ENCODE peak calls at places on chromosomes 5 and 9, in nine cellular contexts. K is SJCRH30; S is Calu3; I is activated naive CD4-positive, alpha-beta T cell treated with anti-CD3 and anti-CD28 coated beads for 36 hours; Z is pancreas; F is NAMALWA; X is iris pigment epithelial cell; U is hypothalamus; P is EH. W is an unnamed sample.

GRCh38 chr5:60943624-60944023 is 1.2 kb downstream of the ERCC8 start:
- DNase-seq in K (no peak), Z (no peak), I (no peak), S (no peak), U (no peak), P (no peak), X (peak), F (no peak), W (no peak)

GRCh38 chr9:83707518-83707767 is 315 bp downstream of the UBQLN1 start:
- DNase-seq in I (no peak), F (no peak), P (peak), S (peak), Z (no peak), X (peak), U (no peak), K (no peak), W (no peak)

GRCh38 chr9:75803130-75803529 is 87.3 kb upstream of the PCSK5 start:
- DNase-seq in S (no peak), I (no peak), P (peak), Z (no peak), K (peak), U (no peak), X (peak), F (no peak), W (no peak)

GRCh38 chr5:173673295-173674170 is 57.1 kb upstream of the BOD1 start:
- DNase-seq in I (no peak), S (no peak), P (no peak), U (no peak), Z (no peak), F (no peak), X (no peak), K (peak), W (no peak)

GRCh38 chr5:75034137-75034739 is 18.1 kb downstream of the GCNT4 start:
- DNase-seq in S (peak), I (peak), P (no peak), X (no peak), U (no peak), K (no peak), F (no peak), Z (no peak), W (no peak)

GRCh38 chr9:110977259-110977709 is 61.0 kb downstream of the LPAR1 start:
- DNase-seq in S (peak), X (peak), K (peak), I (no peak), U (no peak), P (peak), Z (peak), F (no peak), W (no peak)

GRCh38 chr5:78611161-78611605 is 37.4 kb downstream of the LHFPL2 start:
- DNase-seq in F (no peak), S (no peak), I (no peak), K (no peak), U (no peak), X (no peak), P (peak), Z (no peak), W (no peak)

GRCh38 chr5:128596071-128596470 is 58.0 kb upstream of the FBN2 start:
- DNase-seq in P (peak), K (peak), X (peak), I (no peak), S (peak), Z (no peak), U (no peak), F (no peak), W (no peak)

GRCh38 chr5:153813871-153814270 is 224.8 kb downstream of the FAM114A2 start:
- DNase-seq in F (no peak), Z (no peak), K (no peak), I (no peak), X (no peak), U (no peak), S (no peak), P (peak), W (no peak)

GRCh38 chr5:105146867-105147266 is 1584.3 kb upstream of the NUDT12 start:
- DNase-seq in X (no peak), F (no peak), Z (no peak), I (no peak), K (no peak), S (no peak), U (no peak), P (no peak), W (no peak)

GRCh38 chr5:142215915-142216681 is 107.5 kb downstream of the NDFIP1 start:
- DNase-seq in X (peak), S (peak), K (peak), F (no peak), Z (no peak), P (peak), I (no peak), U (no peak), W (no peak)

GRCh38 chr9:13378171-13378570 is 98.7 kb upstream of the MPDZ start:
- DNase-seq in K (no peak), S (no peak), I (no peak), P (peak), X (no peak), U (no peak), Z (no peak), F (no peak), W (no peak)

GRCh38 chr9:72696481-72696880 is 175.1 kb downstream of the TMC1 start:
- DNase-seq in X (no peak), I (no peak), Z (no peak), P (no peak), K (no peak), U (no peak), S (no peak), F (no peak), W (no peak)

GRCh38 chr9:38622961-38623360 is 2.6 kb upstream of the ANKRD18A start:
- DNase-seq in Z (no peak), P (no peak), U (no peak), X (no peak), F (no peak), S (no peak), I (no peak), K (no peak), W (no peak)

GRCh38 chr5:154364845-154365244 is 81.0 kb upstream of the SAP30L start:
- DNase-seq in S (no peak), X (no peak), F (no peak), U (no peak), Z (no peak), K (no peak), I (no peak), P (peak), W (no peak)

GRCh38 chr5:174191076-174191475 is 145.6 kb downstream of the NSG2 start:
- DNase-seq in I (no peak), U (no peak), P (no peak), Z (no peak), S (no peak), X (no peak), K (no peak), F (no peak), W (no peak)

GRCh38 chr5:146789712-146790660 is 88.6 kb downstream of the PPP2R2B start:
- DNase-seq in P (no peak), X (no peak), I (no peak), F (no peak), Z (no peak), K (no peak), U (no peak), S (no peak), W (no peak)

GRCh38 chr5:152271420-152271819 is 133.7 kb downstream of the NMUR2 start:
- DNase-seq in I (peak), S (peak), U (no peak), F (peak), Z (no peak), X (peak), P (peak), K (peak), W (no peak)

GRCh38 chr9:99109522-99109921 is 4.6 kb downstream of the TGFBR1 start:
- DNase-seq in Z (no peak), I (no peak), U (no peak), F (peak), S (no peak), P (peak), X (peak), K (peak), W (no peak)

GRCh38 chr5:135913713-135914626 is 18.3 kb upstream of the IL9 start:
- DNase-seq in F (no peak), S (no peak), X (no peak), P (no peak), K (no peak), Z (no peak), I (no peak), U (no peak), W (no peak)

GRCh38 chr5:109630109-109630508 is 59.6 kb upstream of the MAN2A1 start:
- DNase-seq in K (peak), F (no peak), S (no peak), U (no peak), Z (no peak), P (no peak), X (peak), I (no peak), W (no peak)

GRCh38 chr9:99565203-99565602 is 256.5 kb upstream of the NR4A3 start:
- DNase-seq in S (no peak), I (no peak), X (no peak), F (no peak), Z (no peak), U (no peak), P (no peak), K (no peak), W (no peak)

GRCh38 chr9:122302541-122302940 is 37.9 kb downstream of the MRRF start:
- DNase-seq in Z (no peak), P (peak), K (peak), I (no peak), S (no peak), F (no peak), U (no peak), X (no peak), W (no peak)

GRCh38 chr5:148949871-148950863 is 112.7 kb downstream of the SH3TC2 start:
- DNase-seq in Z (no peak), P (no peak), I (no peak), K (no peak), X (no peak), S (no peak), U (no peak), F (no peak), W (peak)

GRCh38 chr5:34039398-34040157 is 3.4 kb downstream of the C1QTNF3 start:
- DNase-seq in S (no peak), K (no peak), U (no peak), F (no peak), Z (no peak), P (no peak), X (no peak), I (no peak), W (no peak)

GRCh38 chr5:38718874-38719391 is 126.9 kb upstream of the OSMR start:
- DNase-seq in X (no peak), I (no peak), K (no peak), U (no peak), Z (no peak), S (no peak), F (no peak), P (peak), W (no peak)

GRCh38 chr5:61286446-61287132 is 45.5 kb upstream of the ZSWIM6 start:
- DNase-seq in X (peak), I (no peak), F (no peak), U (no peak), S (no peak), K (no peak), Z (no peak), P (peak), W (no peak)

GRCh38 chr9:70363760-70364159 is 50.7 kb downstream of the KLF9 start:
- DNase-seq in I (no peak), P (no peak), X (no peak), S (no peak), F (no peak), U (no peak), K (no peak), Z (no peak), W (no peak)

GRCh38 chr9:137733429-137733828 is 114.6 kb downstream of the EHMT1 start:
- DNase-seq in I (no peak), X (no peak), F (no peak), Z (no peak), P (no peak), U (no peak), S (no peak), K (no peak), W (no peak)

GRCh38 chr9:15147471-15147870 is 159.5 kb downstream of the TTC39B start:
- DNase-seq in U (no peak), I (no peak), Z (no peak), P (peak), F (no peak), S (no peak), X (peak), K (no peak), W (no peak)

GRCh38 chr9:70069734-70070133 is 26.1 kb downstream of the MAMDC2 start:
- DNase-seq in U (no peak), F (no peak), Z (no peak), X (no peak), S (no peak), P (no peak), I (no peak), K (no peak), W (no peak)

W was measured in nucleus accumbens.